ENCODE peak calls at places on chromosomes 12 and 14, in ten cellular contexts. O is HEK293T; T is activated T-cell treated with anti-CD3 and anti-CD28 coated beads for 1 hour; A is GOT3; Y is mesendoderm; R is amniotic stem cell; M is GM20000; K is gastrocnemius medialis; J is left cardiac atrium; D is activated naive CD4-positive, alpha-beta T cell treated with anti-CD3 and anti-CD28 coated beads, Interleukin-2, amount 50 U/mL, for 16 hours. I is an unnamed sample.

GRCh38 chr12:86710110-86710509 is 453.9 kb upstream of the MGAT4C start:
- DNase-seq in O (no peak), T (no peak), A (no peak), Y (no peak), R (no peak), M (no peak), K (no peak), J (no peak), D (no peak), I (no peak)

GRCh38 chr14:57938533-57938932 is 72.6 kb upstream of the SLC35F4 start:
- DNase-seq in O (no peak), T (no peak), A (no peak), Y (no peak), R (no peak), M (no peak), K (no peak), J (no peak), D (no peak), I (no peak)

GRCh38 chr12:54017027-54017788 is 8.4 kb downstream of the HOXC8 start:
- DNase-seq in O (no peak), T (no peak), A (no peak), Y (no peak), R (no peak), M (peak), K (peak), J (no peak), D (no peak), I (no peak)

GRCh38 chr12:57159341-57159740 is 11.9 kb upstream of the LRP1-AS start:
- DNase-seq in O (no peak), T (no peak), A (no peak), Y (no peak), R (no peak), M (no peak), K (no peak), J (no peak), D (no peak), I (no peak)

GRCh38 chr12:30643366-30643765 is 52.3 kb downstream of the IPO8 start:
- DNase-seq in O (no peak), T (no peak), A (no peak), Y (peak), R (no peak), M (no peak), K (no peak), J (no peak), D (no peak), I (no peak)

GRCh38 chr12:80763874-80764273 is 47.2 kb downstream of the MYF5 start:
- DNase-seq in O (peak), T (no peak), A (no peak), Y (peak), R (peak), M (peak), K (no peak), J (no peak), D (no peak), I (no peak)

GRCh38 chr12:61758661-61759060 is 501.5 kb upstream of the USP15 start:
- DNase-seq in O (no peak), T (no peak), A (no peak), Y (peak), R (no peak), M (no peak), K (no peak), J (no peak), D (no peak), I (no peak)

GRCh38 chr12:99130808-99131538 is 485.9 kb downstream of the APAF1 start:
- DNase-seq in O (no peak), T (no peak), A (no peak), Y (no peak), R (no peak), M (peak), K (no peak), J (no peak), D (no peak), I (no peak)

GRCh38 chr14:100874411-100875091 is 29.0 kb downstream of the RTL1 start:
- DNase-seq in O (no peak), T (no peak), A (no peak), Y (no peak), R (no peak), M (no peak), K (no peak), J (peak), D (no peak), I (no peak)

GRCh38 chr14:54487771-54488170 is 1.0 kb downstream of the GMFB start:
- DNase-seq in O (peak), T (no peak), A (no peak), Y (peak), R (no peak), M (peak), K (no peak), J (no peak), D (no peak), I (no peak)